ENCODE peak calls at places on chromosomes 3 and 15, in four cellular contexts. R is A549, C is K562, A is H1. M is an unnamed sample.

GRCh38 chr3:62186967-62187366 is 186.4 kb downstream of the FEZF2 start:
- DNase-seq in A (no peak), C (peak), R (no peak), M (peak)

GRCh38 chr3:124383051-124383450 is 347.2 kb upstream of the UMPS start:
- DNase-seq in C (no peak), R (no peak), A (no peak), M (no peak)

GRCh38 chr3:184737641-184738518 is 26.0 kb upstream of the MAGEF1 start:
- DNase-seq in C (no peak), A (no peak), R (no peak), M (no peak)

GRCh38 chr3:120622870-120623718 is 27.0 kb downstream of the NDUFB4 start:
- DNase-seq in R (peak), C (peak), A (no peak), M (peak)

GRCh38 chr3:127768346-127769008 is 53.8 kb downstream of the MGLL start:
- DNase-seq in A (no peak), C (no peak), R (peak), M (no peak)

GRCh38 chr15:91970142-91970541 is 116.6 kb downstream of the SLCO3A1 start:
- DNase-seq in R (no peak), C (no peak), A (no peak), M (no peak)

GRCh38 chr3:159260049-159260662 is 458.3 kb downstream of the MFSD1 start:
- DNase-seq in A (no peak), R (peak), C (peak), M (peak)

GRCh38 chr3:49553320-49553689 is 972 bp upstream of the BSN start:
- DNase-seq in C (no peak), R (no peak), A (no peak), M (no peak)

GRCh38 chr3:139797724-139798343 is 120.1 kb upstream of the NMNAT3 start:
- DNase-seq in A (no peak), R (peak), C (peak), M (no peak)

GRCh38 chr15:34358367-34358766 is 8.6 kb downstream of the LPCAT4 start:
- DNase-seq in R (peak), A (no peak), C (no peak), M (no peak)

GRCh38 chr3:59064728-59065127 is 14.9 kb upstream of the CFAP20DC start:
- DNase-seq in C (no peak), A (no peak), R (no peak), M (no peak)

GRCh38 chr15:68376447-68377060 is 55.4 kb downstream of the ITGA11 start:
- DNase-seq in C (no peak), A (no peak), R (no peak), M (no peak)

GRCh38 chr3:111538687-111539086 is 3.3 kb upstream of the CD96 start:
- DNase-seq in C (no peak), A (no peak), R (no peak), M (peak)

GRCh38 chr15:48565560-48566482 is 79.7 kb downstream of the FBN1 start:
- DNase-seq in R (peak), A (no peak), C (no peak), M (no peak)

GRCh38 chr3:152471814-152472605 is 203.3 kb downstream of the MBNL1 start:
- DNase-seq in A (no peak), C (peak), R (peak), M (peak)

GRCh38 chr15:51090753-51091152 is 4.0 kb downstream of the TNFAIP8L3 start:
- DNase-seq in R (no peak), A (no peak), C (no peak), M (no peak)

GRCh38 chr3:155744091-155744625 is 713 bp downstream of the PLCH1 start:
- DNase-seq in A (no peak), C (peak), R (peak), M (peak)

GRCh38 chr3:102078864-102079808 is 229.8 kb downstream of the NFKBIZ start:
- DNase-seq in C (no peak), A (no peak), R (no peak), M (no peak)

GRCh38 chr15:45168751-45169551 is 18.8 kb downstream of the SHF start:
- DNase-seq in C (peak), A (no peak), R (no peak), M (no peak)

GRCh38 chr3:64084640-64085039 is 61.3 kb upstream of the PSMD6 start:
- DNase-seq in A (no peak), C (no peak), R (peak), M (peak)

GRCh38 chr15:67175643-67176071 is 78.8 kb downstream of the AAGAB start:
- DNase-seq in C (no peak), A (no peak), R (no peak), M (no peak)
- TF ChIP-seq RNF2 in C (no peak), A (no peak), R (no peak), M (no peak)

GRCh38 chr3:39088456-39088855 is 19.0 kb downstream of the GORASP1 start:
- DNase-seq in R (no peak), C (no peak), A (no peak), M (no peak)
- TF ChIP-seq RNF2 in R (no peak), C (no peak), A (no peak), M (no peak)

DNA sequence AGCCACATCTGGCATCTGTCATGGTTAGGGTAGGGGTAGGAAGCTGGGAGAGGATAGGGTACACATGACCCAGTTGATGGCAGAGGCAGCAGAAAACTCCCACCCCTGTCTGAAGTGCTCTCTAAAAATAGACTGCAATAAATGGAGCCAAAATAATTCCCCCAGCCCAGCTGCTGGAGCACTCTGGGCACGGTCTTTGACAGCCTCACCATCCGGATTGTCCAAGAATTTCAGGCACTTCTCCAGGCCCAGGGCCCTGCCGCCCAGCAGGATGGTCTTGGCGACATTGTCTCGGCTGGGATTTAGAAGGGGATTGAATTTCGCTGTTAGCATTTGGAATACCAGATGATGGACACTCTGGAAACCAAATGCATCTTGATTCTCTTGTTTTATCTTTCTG is 103.7 kb downstream of the IQSEC1 start:
- DNase-seq in A (no peak), R (no peak), C (no peak), M (no peak)
- TF ChIP-seq RNF2 in A (no peak), R (no peak), C (no peak), M (no peak)

DNA sequence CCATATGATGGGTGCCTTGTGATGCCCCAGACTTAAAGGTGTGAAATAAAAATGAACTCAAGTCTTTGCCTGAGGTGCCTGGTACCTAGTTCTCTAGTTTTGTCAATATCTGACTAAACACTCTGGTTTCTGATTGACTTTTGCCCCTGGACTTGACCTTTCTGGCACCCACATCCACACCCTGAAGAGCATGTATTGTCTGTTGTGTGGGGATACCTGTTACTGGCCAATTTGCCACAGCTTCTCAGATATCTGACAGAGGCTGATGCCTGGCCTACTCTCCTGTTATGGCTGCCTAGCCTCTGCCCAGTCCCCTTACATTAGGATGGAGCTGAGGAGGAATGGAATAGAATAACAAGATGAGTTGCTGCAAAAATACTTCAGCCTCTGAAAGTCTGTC is 3.6 kb downstream of the ZBTB38 start:
- DNase-seq in R (no peak), C (no peak), A (no peak), M (no peak)
- TF ChIP-seq RNF2 in R (no peak), C (no peak), A (no peak), M (no peak)

DNA sequence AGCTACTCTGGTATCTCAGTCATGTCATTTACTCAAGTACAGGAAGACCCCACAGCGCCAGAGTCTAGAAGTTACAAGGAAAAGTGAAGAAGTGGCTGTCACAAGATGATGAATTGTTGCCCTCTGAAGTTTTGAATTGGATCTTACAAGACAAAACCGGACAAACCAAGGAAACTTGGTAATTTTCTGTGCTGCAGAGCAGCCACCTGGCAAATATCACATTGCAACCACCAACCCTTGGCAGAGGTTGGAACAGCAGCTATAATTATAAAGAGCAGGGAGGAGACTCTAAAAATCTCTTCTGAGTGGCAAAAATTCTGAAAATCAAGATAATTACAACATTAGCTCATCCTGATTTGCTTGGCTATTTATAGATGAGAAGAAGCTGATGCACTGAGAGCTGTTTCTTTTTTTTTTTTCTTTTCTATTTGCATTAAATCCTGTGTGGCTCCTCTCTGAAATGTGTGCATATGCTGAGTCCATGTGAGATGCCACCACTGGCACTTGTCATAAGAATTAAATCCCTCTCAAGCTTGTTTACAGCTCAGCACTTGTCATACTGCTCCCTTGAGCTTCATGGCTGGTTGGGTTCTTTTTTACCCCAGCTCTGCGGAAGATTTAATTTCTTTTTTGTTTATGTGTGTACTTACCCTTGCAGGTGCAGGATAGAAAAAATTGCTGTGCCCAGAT is 68.0 kb upstream of the MNS1 start:
- DNase-seq in A (no peak), C (no peak), R (no peak), M (no peak)
- TF ChIP-seq RNF2 in A (no peak), C (no peak), R (no peak), M (no peak)